ENCODE peak calls at places on chromosomes 16 and 17, in four cellular contexts. One of them, this sample, is unnamed.

GRCh38 chr17:4945176-4945943 is 3.0 kb downstream of the PFN1 start:
- DNase-seq in GM12865: peak
- DNase-seq in fibroblast of lung: peak
- DNase-seq in PC-9: peak
- DNase-seq in this sample: peak

GRCh38 chr16:84451781-84452180 is 52.7 kb downstream of the MEAK7 start:
- DNase-seq in GM12865: no peak
- DNase-seq in fibroblast of lung: no peak
- DNase-seq in PC-9: no peak
- DNase-seq in this sample: no peak

GRCh38 chr17:10790491-10791401 is 13.2 kb downstream of the TMEM238L start:
- DNase-seq in GM12865: peak
- DNase-seq in fibroblast of lung: no peak
- DNase-seq in PC-9: no peak
- DNase-seq in this sample: no peak

GRCh38 chr17:565506-565905 is 149.1 kb downstream of the VPS53 start:
- DNase-seq in GM12865: no peak
- DNase-seq in fibroblast of lung: no peak
- DNase-seq in PC-9: no peak
- DNase-seq in this sample: no peak

GRCh38 chr16:14600164-14600563 is 29.9 kb downstream of the PARN start:
- DNase-seq in GM12865: peak
- DNase-seq in fibroblast of lung: peak
- DNase-seq in PC-9: peak
- DNase-seq in this sample: no peak

GRCh38 chr16:77574867-77575619 is 140.2 kb upstream of the ADAMTS18 start:
- DNase-seq in GM12865: no peak
- DNase-seq in fibroblast of lung: no peak
- DNase-seq in PC-9: no peak
- DNase-seq in this sample: no peak

GRCh38 chr16:57146735-57147134 is 39.1 kb downstream of the PSME3IP1 start:
- DNase-seq in GM12865: no peak
- DNase-seq in fibroblast of lung: no peak
- DNase-seq in PC-9: no peak
- DNase-seq in this sample: no peak

GRCh38 chr16:495127-495748 is 32.3 kb upstream of the CAPN15 start:
- DNase-seq in GM12865: peak
- DNase-seq in fibroblast of lung: peak
- DNase-seq in PC-9: no peak
- DNase-seq in this sample: peak

GRCh38 chr16:81405702-81406113 is 38.9 kb upstream of the CMIP start:
- DNase-seq in GM12865: no peak
- DNase-seq in fibroblast of lung: peak
- DNase-seq in PC-9: peak
- DNase-seq in this sample: no peak
- TF ChIP-seq CTCF in GM12865: no peak
- TF ChIP-seq CTCF in fibroblast of lung: peak
- TF ChIP-seq CTCF in PC-9: no peak
- TF ChIP-seq CTCF in this sample: no peak

GRCh38 chr17:19590912-19591551 is 57.4 kb downstream of the SLC47A1 start:
- DNase-seq in GM12865: no peak
- DNase-seq in fibroblast of lung: no peak
- DNase-seq in PC-9: no peak
- DNase-seq in this sample: no peak
- TF ChIP-seq CTCF in GM12865: no peak
- TF ChIP-seq CTCF in fibroblast of lung: no peak
- TF ChIP-seq CTCF in PC-9: no peak
- TF ChIP-seq CTCF in this sample: no peak

GRCh38 chr16:55078699-55079415 is 148.2 kb downstream of the IRX5 start:
- DNase-seq in GM12865: no peak
- DNase-seq in fibroblast of lung: no peak
- DNase-seq in PC-9: no peak
- DNase-seq in this sample: no peak
- TF ChIP-seq CTCF in GM12865: no peak
- TF ChIP-seq CTCF in fibroblast of lung: no peak
- TF ChIP-seq CTCF in PC-9: no peak
- TF ChIP-seq CTCF in this sample: no peak

GRCh38 chr16:23296994-23297393 is 5.1 kb upstream of the SCNN1B start:
- DNase-seq in GM12865: peak
- DNase-seq in fibroblast of lung: no peak
- DNase-seq in PC-9: peak
- DNase-seq in this sample: peak
- TF ChIP-seq CTCF in GM12865: peak
- TF ChIP-seq CTCF in fibroblast of lung: no peak
- TF ChIP-seq CTCF in PC-9: peak
- TF ChIP-seq CTCF in this sample: peak

GRCh38 chr17:63827801-63828221 is 348 bp upstream of the FTSJ3 start:
- DNase-seq in GM12865: no peak
- DNase-seq in fibroblast of lung: no peak
- DNase-seq in PC-9: no peak
- DNase-seq in this sample: no peak
- TF ChIP-seq CTCF in GM12865: no peak
- TF ChIP-seq CTCF in fibroblast of lung: no peak
- TF ChIP-seq CTCF in PC-9: no peak
- TF ChIP-seq CTCF in this sample: no peak

DNA sequence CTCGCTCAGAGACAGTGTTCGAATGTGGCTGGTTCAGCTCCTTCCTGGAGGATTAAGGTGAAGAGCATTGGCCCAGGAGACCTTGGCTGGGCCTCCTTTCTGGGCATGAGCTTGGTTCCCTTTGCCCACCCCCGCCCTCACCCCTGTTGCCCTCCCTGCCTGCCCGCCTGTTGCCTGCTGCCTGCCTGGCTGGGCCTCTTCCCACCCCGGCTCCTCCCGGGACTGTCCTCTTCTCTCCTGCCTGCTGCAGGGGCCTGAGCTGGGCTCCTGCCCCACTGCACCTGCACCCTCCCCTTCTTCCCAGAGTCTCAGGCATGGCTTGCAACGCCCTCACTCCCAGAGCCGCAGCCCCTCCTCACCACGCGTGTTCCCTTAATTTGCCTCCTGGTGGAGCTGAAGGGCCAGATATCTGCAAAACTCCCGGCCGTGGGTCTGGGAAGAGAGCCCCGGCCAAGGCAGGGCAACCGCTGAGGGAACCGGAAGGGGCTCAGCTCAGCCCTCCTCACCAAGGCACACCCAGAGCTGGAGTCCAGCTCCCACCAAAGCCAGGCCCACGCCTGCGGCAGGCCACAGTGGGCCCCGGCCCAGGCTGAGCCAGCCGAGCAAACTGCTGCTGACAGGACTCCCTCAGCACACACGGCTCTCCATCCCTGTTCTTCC is 31.2 kb downstream of the MNT start:
- DNase-seq in GM12865: no peak
- DNase-seq in fibroblast of lung: peak
- DNase-seq in PC-9: no peak
- DNase-seq in this sample: no peak
- TF ChIP-seq CTCF in GM12865: no peak
- TF ChIP-seq CTCF in fibroblast of lung: peak
- TF ChIP-seq CTCF in PC-9: no peak
- TF ChIP-seq CTCF in this sample: no peak

GRCh38 chr17:67663445-67663844 is 54.3 kb upstream of the NOL11 start:
- DNase-seq in GM12865: no peak
- DNase-seq in fibroblast of lung: no peak
- DNase-seq in PC-9: no peak
- DNase-seq in this sample: no peak
- TF ChIP-seq CTCF in GM12865: no peak
- TF ChIP-seq CTCF in fibroblast of lung: peak
- TF ChIP-seq CTCF in PC-9: no peak
- TF ChIP-seq CTCF in this sample: no peak

GRCh38 chr17:48492401-48493298 is 38.2 kb downstream of the HOXB1 start:
- DNase-seq in GM12865: peak
- DNase-seq in fibroblast of lung: peak
- DNase-seq in PC-9: peak
- DNase-seq in this sample: peak
- TF ChIP-seq CTCF in GM12865: peak
- TF ChIP-seq CTCF in fibroblast of lung: peak
- TF ChIP-seq CTCF in PC-9: peak
- TF ChIP-seq CTCF in this sample: peak

DNA sequence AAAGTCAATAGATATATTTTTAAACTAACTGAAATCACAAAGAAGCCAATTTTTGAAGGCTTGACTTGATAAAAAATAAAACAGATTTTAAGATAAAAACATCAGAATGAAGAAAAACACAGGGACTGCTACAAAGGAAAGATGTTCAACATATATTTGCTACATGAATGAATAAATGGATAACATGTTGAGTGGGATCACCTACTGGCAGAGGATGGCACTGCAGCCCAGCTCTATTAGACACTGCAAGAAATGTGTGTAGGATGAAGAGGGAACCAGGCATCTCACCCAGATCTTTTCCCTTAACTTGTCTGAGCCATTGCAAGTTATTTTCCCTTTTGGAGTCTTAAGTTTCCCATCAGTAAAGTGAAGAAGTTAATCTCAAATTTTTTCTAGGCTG is 4.2 kb downstream of the AIPL1 start:
- DNase-seq in GM12865: no peak
- DNase-seq in fibroblast of lung: no peak
- DNase-seq in PC-9: no peak
- DNase-seq in this sample: no peak
- TF ChIP-seq CTCF in GM12865: peak
- TF ChIP-seq CTCF in fibroblast of lung: peak
- TF ChIP-seq CTCF in PC-9: peak
- TF ChIP-seq CTCF in this sample: peak

This sample was measured in GM20000.